ENCODE peak calls at places on chromosomes 4 and X, in ten cellular contexts. C is breast epithelium, Z is HL-60, A is suprapubic skin, L is pancreas, P is GM13976, M is body of pancreas, R is neural progenitor cell, X is foreskin fibroblast, U is left lung. F is an unnamed sample.

GRCh38 chr4:125735107-125735506 is 420.4 kb downstream of the FAT4 start:
- DNase-seq in L (peak; percentile 41), M (peak; percentile 23), A (no peak), Z (no peak), C (no peak), R (peak; percentile 54), X (peak; percentile 90), P (no peak), U (no peak), F (peak; percentile 23)

GRCh38 chrX:85851418-85851817 is 195.9 kb downstream of the CHM start:
- DNase-seq in L (peak; percentile 21), R (peak; percentile 23), U (peak; percentile 32), Z (no peak), X (peak; percentile 5), A (no peak), C (no peak), M (peak; percentile 13), P (no peak), F (no peak)

GRCh38 chr4:76108467-76109181 is 34.1 kb downstream of the ART3 start:
- DNase-seq in L (no peak), Z (peak; percentile 26), A (no peak), U (no peak), X (peak; percentile 16), P (no peak), C (no peak), R (peak; percentile 6), M (no peak), F (no peak)

GRCh38 chr4:183205193-183205592 is 106.1 kb downstream of the WWC2 start:
- DNase-seq in U (no peak), M (no peak), L (no peak), P (no peak), X (no peak), C (no peak), A (no peak), R (no peak), Z (no peak), F (no peak)

GRCh38 chr4:159071178-159071968 is 31.5 kb upstream of the RAPGEF2 start:
- DNase-seq in R (no peak), A (no peak), U (no peak), M (no peak), C (peak; percentile 47), P (no peak), L (no peak), X (peak; percentile 80), Z (no peak), F (no peak)

GRCh38 chr4:4820264-4820663 is 39.2 kb upstream of the MSX1 start:
- DNase-seq in Z (no peak), P (no peak), A (no peak), R (no peak), M (no peak), X (no peak), C (no peak), L (no peak), U (no peak), F (no peak)

GRCh38 chr4:37219251-37219650 is 25.3 kb upstream of the NWD2 start:
- DNase-seq in X (no peak), Z (no peak), R (no peak), U (no peak), L (no peak), M (no peak), P (no peak), A (no peak), C (no peak), F (no peak)

GRCh38 chr4:166460769-166461550 is 587.9 kb downstream of the TLL1 start:
- DNase-seq in M (no peak), R (no peak), L (no peak), A (no peak), U (no peak), X (peak; percentile 62), Z (no peak), C (no peak), P (no peak), F (no peak)

GRCh38 chr4:93842512-93843252 is 14.1 kb downstream of the ATOH1 start:
- DNase-seq in A (no peak), C (no peak), X (no peak), L (no peak), M (no peak), U (no peak), Z (no peak), P (no peak), R (no peak), F (no peak)

GRCh38 chrX:110173192-110174175 is 144.4 kb downstream of the AMMECR1 start:
- DNase-seq in R (no peak), Z (no peak), P (no peak), L (no peak), C (no peak), X (peak; percentile 52), M (no peak), A (no peak), U (no peak), F (no peak)

GRCh38 chr4:73832651-73833237 is 3.7 kb upstream of the CXCL6 start:
- DNase-seq in C (no peak), P (no peak), L (no peak), X (peak; percentile 31), R (no peak), M (no peak), A (no peak), Z (no peak), U (no peak), F (no peak)

GRCh38 chr4:52560844-52561280 is 98.2 kb downstream of the USP46 start:
- DNase-seq in Z (no peak), P (no peak), A (no peak), R (no peak), X (no peak), C (no peak), U (no peak), M (no peak), L (no peak), F (no peak)

GRCh38 chr4:1406416-1406945 is at the start of gene NKX1-1:
- DNase-seq in M (no peak), P (no peak), A (no peak), Z (no peak), U (peak; percentile 15), L (no peak), C (no peak), X (peak; percentile 11), R (peak; percentile 65), F (no peak)

GRCh38 chrX:48516285-48516684 is 5.3 kb upstream of the EBP start:
- DNase-seq in C (no peak), Z (no peak), L (no peak), M (no peak), A (no peak), R (no peak), U (no peak), P (no peak), X (no peak), F (no peak)

GRCh38 chrX:109684136-109684535 is 48.9 kb downstream of the ACSL4 start:
- DNase-seq in M (no peak), X (peak; percentile 19), U (no peak), A (no peak), P (no peak), R (no peak), L (no peak), C (no peak), Z (no peak), F (no peak)

GRCh38 chr4:151862766-151863165 is 102.0 kb upstream of the GATB start:
- DNase-seq in X (peak; percentile 8), P (no peak), M (no peak), L (no peak), A (no peak), Z (no peak), R (no peak), C (no peak), U (no peak), F (no peak)

GRCh38 chr4:149523039-149523438 is 292.6 kb downstream of the IQCM start:
- DNase-seq in M (no peak), L (no peak), X (no peak), Z (no peak), U (no peak), R (no peak), P (no peak), A (no peak), C (no peak), F (no peak)

GRCh38 chr4:112144546-112145325 is 518 bp upstream of the FAM241A start:
- DNase-seq in M (peak; percentile 13), P (no peak), U (no peak), L (no peak), C (no peak), A (no peak), Z (no peak), X (no peak), R (no peak), F (no peak)

GRCh38 chr4:112147697-112148096 is 2.4 kb downstream of the FAM241A start:
- DNase-seq in P (no peak), X (peak; percentile 29), U (no peak), Z (no peak), A (no peak), R (no peak), C (no peak), L (no peak), M (no peak), F (no peak)

GRCh38 chr4:112145820-112146813 is 863 bp downstream of the FAM241A start:
- DNase-seq in P (peak; percentile 79), R (peak; percentile 77), Z (no peak), X (peak; percentile 67), L (peak; percentile 44), M (peak; percentile 39), A (peak; percentile 72), C (peak; percentile 39), U (peak; percentile 53), F (no peak)

GRCh38 chr4:112142152-112142551 is 3.1 kb upstream of the FAM241A start:
- DNase-seq in M (no peak), U (no peak), L (no peak), X (no peak), Z (no peak), P (no peak), R (no peak), C (no peak), A (no peak), F (no peak)

GRCh38 chr4:112145326-112145819 is at the start of gene FAM241A:
- DNase-seq in Z (peak; percentile 49), M (peak; percentile 85), X (peak; percentile 91), L (peak; percentile 88), C (peak; percentile 83), R (peak; percentile 93), U (peak; percentile 85), A (peak; percentile 90), P (peak; percentile 97), F (peak; percentile 80)
- TF ChIP-seq CTCF in Z (no peak), M (peak; percentile 12), X (no peak), L (no peak), C (no peak), R (no peak), U (no peak), A (no peak), P (no peak), F (no peak)

GRCh38 chr4:112251044-112251632 is 19.6 kb downstream of the AP1AR start:
- DNase-seq in R (peak; percentile 23), C (no peak), L (no peak), X (peak; percentile 24), U (no peak), P (no peak), Z (no peak), A (no peak), M (no peak), F (no peak)
- TF ChIP-seq CTCF in R (no peak), C (no peak), L (no peak), X (no peak), U (no peak), P (no peak), Z (no peak), A (no peak), M (no peak), F (no peak)

GRCh38 chr4:56255820-56256219 is 131.5 kb downstream of the AASDH start:
- DNase-seq in R (no peak), Z (no peak), M (no peak), P (no peak), A (no peak), C (no peak), X (no peak), U (no peak), L (no peak), F (no peak)
- TF ChIP-seq CTCF in R (no peak), Z (no peak), M (no peak), P (no peak), A (no peak), C (no peak), X (no peak), U (no peak), L (no peak), F (no peak)

GRCh38 chrX:103488332-103488731 is 31.0 kb downstream of the RAB40A start:
- DNase-seq in L (no peak), C (no peak), M (no peak), U (no peak), P (no peak), A (no peak), X (peak; percentile 52), R (peak; percentile 38), Z (no peak), F (no peak)
- TF ChIP-seq CTCF in L (no peak), C (peak; percentile 9), M (peak; percentile 5), U (peak; percentile 18), P (no peak), A (peak; percentile 20), X (peak; percentile 31), R (peak; percentile 59), Z (no peak), F (peak; percentile 37)